ENCODE peak calls at places on chromosomes 11 and 22, in six cellular contexts. D, W, V, Y, H and Z are unnamed samples.

GRCh38 chr22:31610611-31611010 is 51.4 kb downstream of the PISD start:
- DNase-seq in V (no peak), Y (no peak), W (no peak), H (no peak), D (no peak), Z (no peak)

GRCh38 chr11:84886344-84886743 is 740.8 kb downstream of the DLG2 start:
- DNase-seq in H (peak; percentile 91), Y (no peak), W (no peak), D (no peak), V (no peak), Z (no peak)

GRCh38 chr11:69588270-69588669 is 52.7 kb upstream of the CCND1 start:
- DNase-seq in W (peak; percentile 45), H (peak; percentile 95), V (no peak), Y (no peak), D (no peak), Z (peak; percentile 85)

GRCh38 chr22:46286006-46286405 is 10.7 kb upstream of the GTSE1 start:
- DNase-seq in D (no peak), H (no peak), V (no peak), Y (no peak), W (no peak), Z (no peak)

GRCh38 chr11:65132988-65133700 is 1.2 kb downstream of the SYVN1 start:
- DNase-seq in W (peak; percentile 54), D (no peak), V (peak; percentile 94), Y (peak; percentile 82), H (peak; percentile 51), Z (peak; percentile 73)

GRCh38 chr11:9379046-9379445 is 5.4 kb upstream of the IPO7 start:
- DNase-seq in D (no peak), W (no peak), Y (no peak), H (no peak), V (no peak), Z (no peak)

GRCh38 chr11:91981995-91982394 is 242.6 kb upstream of the FAT3 start:
- DNase-seq in W (peak; percentile 4), Y (no peak), D (no peak), H (peak; percentile 95), V (peak; percentile 30), Z (peak; percentile 93)

GRCh38 chr11:19913893-19914249 is 201.2 kb downstream of the NAV2 start:
- DNase-seq in D (no peak), Y (no peak), V (no peak), H (no peak), W (no peak), Z (no peak)

GRCh38 chr11:369336-370018 is at the start of gene B4GALNT4:
- DNase-seq in W (peak; percentile 68), V (no peak), H (peak; percentile 76), Y (peak; percentile 87), D (peak; percentile 9), Z (peak; percentile 43)

GRCh38 chr11:27381238-27381666 is 18.2 kb upstream of the CCDC34 start:
- DNase-seq in H (no peak), W (no peak), D (no peak), V (no peak), Y (no peak), Z (no peak)

GRCh38 chr11:125167292-125167953 is 2.9 kb downstream of the PKNOX2 start:
- DNase-seq in W (no peak), D (peak; percentile 23), Y (peak; percentile 83), V (no peak), H (no peak), Z (no peak)

GRCh38 chr22:37563153-37564081 is 3.1 kb downstream of the CDC42EP1 start:
- DNase-seq in D (peak; percentile 85), H (peak; percentile 98), W (peak; percentile 73), V (peak; percentile 84), Y (no peak), Z (peak; percentile 92)
- H3K27ac ChIP-seq in D (peak overlapping the region; percentile 99), H (peak overlapping the region; percentile 94), W (peak overlapping the region; percentile 100), V (peak overlapping the region; percentile 94), Y (peak overlapping the region; percentile 99), Z (peak overlapping the region; percentile 75)

GRCh38 chr11:12220305-12220704 is 109.9 kb downstream of the MICAL2 start:
- DNase-seq in D (peak; percentile 67), W (no peak), Y (peak; percentile 63), H (no peak), V (no peak), Z (no peak)
- H3K27ac ChIP-seq in D (peak overlapping the region; percentile 60), W (no peak overlapping the region), Y (no peak overlapping the region), H (no peak overlapping the region), V (no peak overlapping the region), Z (no peak overlapping the region)

DNA sequence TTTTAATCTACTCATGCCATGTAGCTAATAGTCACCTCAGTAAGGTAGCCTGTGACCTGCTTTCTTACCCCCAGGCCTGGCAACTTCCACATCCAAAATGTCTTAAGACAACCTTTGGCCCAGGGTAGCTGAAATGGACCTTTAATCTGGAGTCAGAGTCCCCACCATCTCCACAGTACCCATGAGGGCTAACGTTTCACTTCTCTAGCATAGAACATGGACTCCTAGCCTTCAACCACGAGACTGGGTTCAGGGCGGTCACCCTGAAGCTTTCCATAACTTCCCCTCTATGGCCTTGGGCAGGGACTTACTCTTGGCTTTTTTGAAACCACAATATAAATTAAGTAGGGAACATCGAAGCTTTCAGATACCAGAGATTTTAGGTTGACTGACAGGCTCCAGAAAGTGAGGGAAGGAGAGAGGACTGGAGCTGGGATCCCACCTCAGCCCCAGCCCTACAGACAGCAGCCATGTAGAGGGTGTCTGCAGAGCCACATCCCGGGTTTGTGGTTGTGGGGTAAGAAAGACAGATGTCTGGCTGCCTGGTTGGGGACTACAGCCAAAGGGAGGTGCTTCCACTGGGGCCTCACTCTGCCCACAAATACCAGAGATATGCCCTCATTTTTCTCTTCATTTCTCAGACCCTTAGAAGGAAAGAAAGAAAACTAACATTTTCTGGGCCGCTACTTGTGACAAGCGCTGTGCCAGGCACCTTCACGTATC is 2.6 kb downstream of the TBC1D10A start:
- DNase-seq in D (no peak), Y (no peak), V (no peak), W (no peak), H (peak; percentile 77), Z (no peak)
- H3K27ac ChIP-seq in D (no peak overlapping the region), Y (peak overlapping the region; percentile 92), V (peak overlapping the region; percentile 87), W (no peak overlapping the region), H (peak overlapping the region; percentile 79), Z (no peak overlapping the region)

GRCh38 chr11:77299528-77299993 is 1.9 kb downstream of the GDPD4 start:
- DNase-seq in W (peak; percentile 56), D (no peak), H (peak; percentile 19), V (no peak), Y (no peak), Z (peak; percentile 99)
- H3K27ac ChIP-seq in W (no peak overlapping the region), D (no peak overlapping the region), H (no peak overlapping the region), V (peak overlapping the region; percentile 30), Y (no peak overlapping the region), Z (peak overlapping the region; percentile 93)

DNA sequence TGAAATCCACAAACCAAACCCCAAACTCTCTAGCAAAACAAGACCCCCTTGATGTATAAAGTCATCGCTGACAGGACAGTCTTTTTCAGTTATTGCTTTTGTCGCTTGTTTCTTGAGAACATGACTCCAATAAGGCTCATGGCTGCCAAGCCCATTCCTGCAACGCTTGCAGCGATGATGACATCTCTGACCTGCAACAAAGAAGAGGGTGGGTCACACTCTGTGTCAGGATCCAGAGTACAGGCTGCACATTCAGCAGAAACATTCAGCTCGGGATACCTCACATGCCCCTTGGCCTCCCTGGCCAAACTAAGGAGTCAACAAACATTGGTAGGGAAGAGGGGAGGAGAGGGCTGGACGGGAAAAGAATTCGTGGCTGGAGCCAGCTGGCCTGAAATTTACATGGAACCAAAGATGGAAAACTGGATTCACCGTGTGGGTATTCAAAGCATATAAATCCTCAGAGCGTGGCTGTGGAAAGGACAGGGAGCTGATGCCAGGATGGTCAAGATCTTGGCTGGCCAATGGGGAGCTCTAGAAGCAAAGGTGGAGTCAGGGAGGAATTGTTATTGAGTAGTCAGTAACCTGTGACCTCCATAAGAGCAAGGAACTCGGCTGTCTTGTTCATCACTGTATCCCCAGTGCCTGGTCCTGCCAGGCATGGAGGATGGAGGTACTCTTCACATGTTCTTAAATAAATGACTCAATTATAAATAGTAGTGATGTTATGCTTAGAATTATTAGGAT is 11.8 kb upstream of the PLAAT2 start:
- DNase-seq in H (peak; percentile 65), V (peak; percentile 37), Y (no peak), W (no peak), D (peak; percentile 36), Z (no peak)
- H3K27ac ChIP-seq in H (peak overlapping the region; percentile 30), V (peak overlapping the region; percentile 85), Y (peak overlapping the region; percentile 86), W (peak overlapping the region; percentile 50), D (peak overlapping the region; percentile 83), Z (no peak overlapping the region)